ENCODE peak calls at places on chromosome 9, in ten cellular contexts. One of them, this sample, is unnamed.

GRCh38 chr9:119639287-119639955 is 270.2 kb upstream of the BRINP1 start:
- DNase-seq in iris pigment epithelial cell: peak
- DNase-seq in bronchial epithelial cell: peak
- DNase-seq in stimulated activated CD8-positive, alpha-beta memory T cell treated with anti-CD3 and anti-CD28 coated beads, Interleukin-4, amount 100 ng/mL, for 24 hours: no peak
- DNase-seq in central memory CD4-positive, alpha-beta T cell: no peak
- DNase-seq in AG10803: peak
- DNase-seq in stimulated activated naive CD4-positive, alpha-beta T cell: no peak
- DNase-seq in KBM-7: no peak
- DNase-seq in anterior cingulate cortex: no peak
- DNase-seq in uterus: no peak
- DNase-seq in this sample: no peak

GRCh38 chr9:131404987-131405386 is 11.1 kb downstream of the PRRC2B start:
- DNase-seq in KBM-7: no peak
- DNase-seq in stimulated activated naive CD4-positive, alpha-beta T cell: peak
- DNase-seq in anterior cingulate cortex: no peak
- DNase-seq in central memory CD4-positive, alpha-beta T cell: no peak
- DNase-seq in stimulated activated CD8-positive, alpha-beta memory T cell treated with anti-CD3 and anti-CD28 coated beads, Interleukin-4, amount 100 ng/mL, for 24 hours: no peak
- DNase-seq in AG10803: no peak
- DNase-seq in uterus: no peak
- DNase-seq in iris pigment epithelial cell: no peak
- DNase-seq in bronchial epithelial cell: no peak
- DNase-seq in this sample: no peak

GRCh38 chr9:91017245-91017644 is 215.6 kb downstream of the SYK start:
- DNase-seq in anterior cingulate cortex: no peak
- DNase-seq in KBM-7: no peak
- DNase-seq in stimulated activated CD8-positive, alpha-beta memory T cell treated with anti-CD3 and anti-CD28 coated beads, Interleukin-4, amount 100 ng/mL, for 24 hours: no peak
- DNase-seq in bronchial epithelial cell: no peak
- DNase-seq in iris pigment epithelial cell: no peak
- DNase-seq in AG10803: no peak
- DNase-seq in stimulated activated naive CD4-positive, alpha-beta T cell: no peak
- DNase-seq in uterus: no peak
- DNase-seq in central memory CD4-positive, alpha-beta T cell: no peak
- DNase-seq in this sample: no peak

GRCh38 chr9:14313951-14314423 is at the start of gene NFIB:
- DNase-seq in KBM-7: no peak
- DNase-seq in central memory CD4-positive, alpha-beta T cell: no peak
- DNase-seq in anterior cingulate cortex: no peak
- DNase-seq in AG10803: no peak
- DNase-seq in iris pigment epithelial cell: peak
- DNase-seq in uterus: peak
- DNase-seq in stimulated activated naive CD4-positive, alpha-beta T cell: no peak
- DNase-seq in stimulated activated CD8-positive, alpha-beta memory T cell treated with anti-CD3 and anti-CD28 coated beads, Interleukin-4, amount 100 ng/mL, for 24 hours: no peak
- DNase-seq in bronchial epithelial cell: no peak
- DNase-seq in this sample: peak

GRCh38 chr9:136140966-136141365 is 22.3 kb upstream of the TMEM250 start:
- DNase-seq in KBM-7: no peak
- DNase-seq in bronchial epithelial cell: no peak
- DNase-seq in stimulated activated CD8-positive, alpha-beta memory T cell treated with anti-CD3 and anti-CD28 coated beads, Interleukin-4, amount 100 ng/mL, for 24 hours: no peak
- DNase-seq in anterior cingulate cortex: peak
- DNase-seq in stimulated activated naive CD4-positive, alpha-beta T cell: no peak
- DNase-seq in central memory CD4-positive, alpha-beta T cell: no peak
- DNase-seq in uterus: peak
- DNase-seq in AG10803: no peak
- DNase-seq in iris pigment epithelial cell: no peak
- DNase-seq in this sample: no peak

GRCh38 chr9:130843049-130843908 is 8.2 kb downstream of the ABL1 start:
- DNase-seq in KBM-7: no peak
- DNase-seq in anterior cingulate cortex: no peak
- DNase-seq in bronchial epithelial cell: no peak
- DNase-seq in central memory CD4-positive, alpha-beta T cell: no peak
- DNase-seq in AG10803: no peak
- DNase-seq in iris pigment epithelial cell: no peak
- DNase-seq in uterus: no peak
- DNase-seq in stimulated activated CD8-positive, alpha-beta memory T cell treated with anti-CD3 and anti-CD28 coated beads, Interleukin-4, amount 100 ng/mL, for 24 hours: no peak
- DNase-seq in stimulated activated naive CD4-positive, alpha-beta T cell: no peak
- DNase-seq in this sample: no peak

GRCh38 chr9:96874947-96875459 is 20.7 kb upstream of the ZNF782 start:
- DNase-seq in uterus: no peak
- DNase-seq in iris pigment epithelial cell: peak
- DNase-seq in stimulated activated naive CD4-positive, alpha-beta T cell: no peak
- DNase-seq in AG10803: no peak
- DNase-seq in anterior cingulate cortex: no peak
- DNase-seq in central memory CD4-positive, alpha-beta T cell: peak
- DNase-seq in bronchial epithelial cell: peak
- DNase-seq in stimulated activated CD8-positive, alpha-beta memory T cell treated with anti-CD3 and anti-CD28 coated beads, Interleukin-4, amount 100 ng/mL, for 24 hours: peak
- DNase-seq in KBM-7: no peak
- DNase-seq in this sample: no peak

GRCh38 chr9:137049544-137050449 is 3.8 kb upstream of the NPDC1 start:
- DNase-seq in anterior cingulate cortex: no peak
- DNase-seq in AG10803: peak
- DNase-seq in central memory CD4-positive, alpha-beta T cell: no peak
- DNase-seq in stimulated activated CD8-positive, alpha-beta memory T cell treated with anti-CD3 and anti-CD28 coated beads, Interleukin-4, amount 100 ng/mL, for 24 hours: no peak
- DNase-seq in uterus: no peak
- DNase-seq in stimulated activated naive CD4-positive, alpha-beta T cell: peak
- DNase-seq in bronchial epithelial cell: peak
- DNase-seq in iris pigment epithelial cell: peak
- DNase-seq in KBM-7: peak
- DNase-seq in this sample: no peak